ENCODE peak calls at places on chromosomes 5 and 9, in ten cellular contexts. A is activated CD8-positive, alpha-beta T cell treated with anti-CD3 and anti-CD28 coated beads for 36 hours; N is WTC11; M is NAMALWA; O is stimulated activated CD8-positive, alpha-beta memory T cell treated with anti-CD3 and anti-CD28 coated beads, Interleukin-4, amount 100 ng/mL, for 4 hours; R is T-helper 17 cell; V is AG04450; L is iris pigment epithelial cell; H is EH; I is astrocyte. T is an unnamed sample.

GRCh38 chr9:137487454-137488329 is 28.6 kb upstream of the NSMF start:
- DNase-seq in A (no peak), N (no peak), M (no peak), O (no peak), R (no peak), V (no peak), L (no peak), H (no peak), I (no peak), T (no peak)

GRCh38 chr5:141003791-141004601 is 37.7 kb downstream of the PCDHAC2 start:
- DNase-seq in A (no peak), N (no peak), M (no peak), O (no peak), R (no peak), V (no peak), L (no peak), H (no peak), I (no peak), T (no peak)

GRCh38 chr5:10250804-10251276 is 760 bp downstream of the CCT5 start:
- DNase-seq in A (peak), N (no peak), M (peak), O (no peak), R (no peak), V (no peak), L (peak), H (peak), I (no peak), T (peak)

GRCh38 chr9:92764381-92764987 is at the start of gene BICD2:
- DNase-seq in A (no peak), N (no peak), M (no peak), O (no peak), R (no peak), V (no peak), L (no peak), H (no peak), I (no peak), T (no peak)

GRCh38 chr5:26553079-26553478 is 485.3 kb downstream of the CDH9 start:
- DNase-seq in A (no peak), N (no peak), M (no peak), O (no peak), R (no peak), V (no peak), L (peak), H (no peak), I (peak), T (no peak)

GRCh38 chr9:32378993-32379729 is 5.3 kb upstream of the ACO1 start:
- DNase-seq in A (peak), N (no peak), M (peak), O (no peak), R (no peak), V (peak), L (peak), H (peak), I (peak), T (peak)

GRCh38 chr5:54741711-54742110 is 224.2 kb downstream of the SNX18 start:
- DNase-seq in A (no peak), N (no peak), M (no peak), O (no peak), R (no peak), V (no peak), L (no peak), H (no peak), I (no peak), T (no peak)

GRCh38 chr5:24819841-24820240 is 175.1 kb upstream of the CDH10 start:
- DNase-seq in A (no peak), N (no peak), M (no peak), O (no peak), R (no peak), V (no peak), L (peak), H (peak), I (no peak), T (no peak)

GRCh38 chr9:90801507-90802289 is at the start of gene SYK:
- DNase-seq in A (no peak), N (peak), M (peak), O (no peak), R (no peak), V (no peak), L (no peak), H (no peak), I (no peak), T (no peak)

GRCh38 chr9:117414220-117414905 is 494 bp downstream of the ASTN2 start:
- DNase-seq in A (no peak), N (peak), M (no peak), O (no peak), R (no peak), V (no peak), L (peak), H (peak), I (no peak), T (peak)

GRCh38 chr9:109585841-109586240 is 87.7 kb upstream of the PTPN3 start:
- DNase-seq in A (no peak), N (no peak), M (no peak), O (no peak), R (no peak), V (no peak), L (no peak), H (no peak), I (no peak), T (no peak)

GRCh38 chr5:179699640-179700298 is 1.0 kb downstream of the CANX start:
- DNase-seq in A (peak), N (no peak), M (peak), O (no peak), R (no peak), V (no peak), L (peak), H (peak), I (peak), T (peak)

GRCh38 chr9:99051353-99051752 is 53.6 kb upstream of the TGFBR1 start:
- DNase-seq in A (no peak), N (no peak), M (no peak), O (no peak), R (no peak), V (no peak), L (no peak), H (no peak), I (no peak), T (no peak)

GRCh38 chr5:144142030-144142825 is 28.2 kb downstream of the YIPF5 start:
- DNase-seq in A (no peak), N (no peak), M (peak), O (no peak), R (no peak), V (peak), L (peak), H (peak), I (peak), T (peak)

GRCh38 chr5:66515209-66515608 is 81.0 kb upstream of the MAST4 start:
- DNase-seq in A (no peak), N (no peak), M (peak), O (no peak), R (no peak), V (no peak), L (no peak), H (no peak), I (no peak), T (no peak)

GRCh38 chr5:31407921-31408714 is 123.8 kb downstream of the DROSHA start:
- DNase-seq in A (no peak), N (no peak), M (no peak), O (no peak), R (no peak), V (no peak), L (peak), H (peak), I (peak), T (peak)

GRCh38 chr5:17189381-17190036 is 27.9 kb upstream of the BASP1 start:
- DNase-seq in A (peak), N (peak), M (peak), O (no peak), R (no peak), V (peak), L (peak), H (peak), I (peak), T (peak)

GRCh38 chr9:114048533-114049452 is 29.3 kb downstream of the AMBP start:
- DNase-seq in A (no peak), N (no peak), M (no peak), O (no peak), R (no peak), V (no peak), L (no peak), H (no peak), I (no peak), T (no peak)

GRCh38 chr5:149380466-149381121 is 1.5 kb upstream of the IL17B start:
- DNase-seq in A (no peak), N (no peak), M (no peak), O (no peak), R (no peak), V (no peak), L (no peak), H (peak), I (peak), T (no peak)

GRCh38 chr9:120353501-120353900 is 226.5 kb downstream of the CDK5RAP2 start:
- DNase-seq in A (no peak), N (no peak), M (no peak), O (no peak), R (no peak), V (peak), L (peak), H (peak), I (peak), T (peak)

GRCh38 chr9:68979538-68980314 is 34.2 kb downstream of the PRKACG start:
- DNase-seq in A (peak), N (no peak), M (no peak), O (no peak), R (no peak), V (no peak), L (no peak), H (no peak), I (no peak), T (no peak)

GRCh38 chr5:72205431-72206009 is 98.2 kb downstream of the MAP1B start:
- DNase-seq in A (no peak), N (no peak), M (no peak), O (no peak), R (no peak), V (no peak), L (peak), H (peak), I (peak), T (no peak)

GRCh38 chr5:39523821-39524220 is 99.0 kb upstream of the DAB2 start:
- DNase-seq in A (no peak), N (no peak), M (no peak), O (no peak), R (no peak), V (no peak), L (peak), H (peak), I (peak), T (peak)

GRCh38 chr5:7851617-7852289 is 820 bp upstream of the CFAP90 start:
- DNase-seq in A (peak), N (no peak), M (no peak), O (no peak), R (no peak), V (no peak), L (no peak), H (no peak), I (no peak), T (no peak)

T was measured in fibroblast of mammary gland.